ENCODE peak calls at places on chromosomes 6 and 20, in ten cellular contexts. E, A, T, P, F, W, D, N, Q and Y are unnamed samples.
A peak's percentile ranks its signal among the peaks of the same experiment; 100 is the strongest.

GRCh38 chr20:21554376-21554890 is 40.6 kb upstream of the NKX2-2 start:
- DNase-seq in D (no peak), A (no peak), F (no peak), N (no peak), Q (no peak), P (no peak), E (no peak), W (no peak), T (no peak), Y (no peak)

GRCh38 chr6:80469977-80470376 is 363.5 kb downstream of the BCKDHB start:
- DNase-seq in F (no peak), D (no peak), N (no peak), T (no peak), Q (no peak), W (no peak), P (no peak), E (no peak), A (no peak), Y (peak; percentile 50)

GRCh38 chr20:31517373-31517772 is 3.1 kb downstream of the HM13 start:
- DNase-seq in P (peak; percentile 61), D (no peak), Q (peak; percentile 63), T (peak; percentile 54), N (peak; percentile 49), W (peak; percentile 41), E (peak; percentile 19), A (no peak), F (peak; percentile 50), Y (no peak)

GRCh38 chr6:156984178-156984738 is 207.1 kb downstream of the ARID1B start:
- DNase-seq in P (no peak), T (peak; percentile 8), F (no peak), E (no peak), D (no peak), A (no peak), N (no peak), W (no peak), Q (no peak), Y (no peak)

GRCh38 chr6:111709615-111710398 is 104.1 kb upstream of the TRAF3IP2 start:
- DNase-seq in F (peak; percentile 85), W (peak; percentile 48), E (no peak), P (peak; percentile 65), A (no peak), Q (peak; percentile 68), D (peak; percentile 42), T (peak; percentile 54), N (peak; percentile 35), Y (peak; percentile 79)

GRCh38 chr6:79413562-79414002 is 123.6 kb downstream of the LCA5 start:
- DNase-seq in Q (no peak), D (no peak), N (no peak), A (no peak), F (peak; percentile 83), P (peak; percentile 30), T (peak; percentile 50), E (no peak), W (no peak), Y (no peak)

GRCh38 chr6:90121982-90122381 is 174.7 kb downstream of the BACH2 start:
- DNase-seq in E (no peak), D (no peak), Q (no peak), N (peak; percentile 49), T (peak; percentile 87), A (no peak), F (no peak), P (peak; percentile 68), W (no peak), Y (no peak)

GRCh38 chr6:34610819-34611477 is 54.8 kb upstream of the SPDEF start:
- DNase-seq in P (peak; percentile 88), W (peak; percentile 64), E (no peak), D (no peak), A (no peak), N (no peak), Q (no peak), T (peak; percentile 64), F (peak; percentile 83), Y (no peak)

GRCh38 chr6:45255434-45255833 is 72.7 kb upstream of the RUNX2 start:
- DNase-seq in E (no peak), P (no peak), Q (no peak), D (no peak), N (no peak), T (no peak), W (no peak), A (no peak), F (no peak), Y (no peak)

DNA sequence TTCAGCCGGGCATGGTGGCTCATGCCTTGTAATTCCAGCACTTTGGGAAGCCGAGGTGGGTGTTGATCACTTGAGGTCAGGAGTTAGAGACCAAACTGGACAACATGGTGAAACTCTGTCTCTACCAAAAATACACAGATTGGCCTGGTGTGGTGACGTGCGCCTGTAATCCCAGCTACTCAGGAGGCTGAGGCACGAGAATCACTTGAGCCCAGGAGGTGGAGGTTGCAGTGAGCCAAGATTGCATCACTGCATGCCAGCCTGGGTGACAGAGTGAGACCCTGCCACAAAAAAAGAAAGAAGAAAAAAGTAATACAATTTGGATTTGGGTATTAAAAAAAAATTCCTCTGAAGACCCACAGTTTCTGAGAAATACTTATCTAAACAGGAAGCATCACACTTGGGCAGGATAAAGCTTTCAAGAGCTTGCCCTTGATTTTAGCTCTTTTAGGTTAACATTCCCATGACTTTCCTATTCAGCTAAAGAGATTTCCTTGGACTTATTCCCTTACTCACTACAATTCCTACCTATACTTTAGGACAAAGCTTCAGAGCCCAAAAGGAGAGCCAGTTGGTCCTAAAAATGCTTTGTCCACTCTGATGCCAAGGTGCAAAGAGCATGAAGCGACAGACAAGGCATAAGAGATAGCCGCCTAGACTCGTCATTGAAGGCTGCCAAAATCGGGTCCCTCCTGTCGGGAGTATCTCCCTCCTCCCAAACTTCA is 1.9 kb downstream of the ELOVL2 start:
- DNase-seq in F (no peak), W (no peak), Q (no peak), P (no peak), E (no peak), D (no peak), N (no peak), A (no peak), T (no peak), Y (no peak)
- H3K27me3 ChIP-seq in F (peaks cover 83% of the 10 kb centered on the region), W (no peaks in the 10 kb centered on the region), Q (no peaks in the 10 kb centered on the region), P (peaks cover 11% of the 10 kb centered on the region), E (peaks cover 16% of the 10 kb centered on the region), D (no peaks in the 10 kb centered on the region), N (peaks cover 89% of the 10 kb centered on the region), A (peaks cover 19% of the 10 kb centered on the region), T (peaks cover 30% of the 10 kb centered on the region), Y (no peaks in the 10 kb centered on the region)

GRCh38 chr6:83708546-83708969 is 343 bp downstream of the SNAP91 start:
- DNase-seq in W (no peak), T (no peak), D (no peak), Q (no peak), E (no peak), A (peak; percentile 2), F (peak; percentile 21), P (peak; percentile 19), N (no peak), Y (no peak)
- H3K27me3 ChIP-seq in W (no peaks in the 10 kb centered on the region), T (peaks cover 32% of the 10 kb centered on the region), D (no peaks in the 10 kb centered on the region), Q (no peaks in the 10 kb centered on the region), E (peaks cover 34% of the 10 kb centered on the region), A (peaks cover 7% of the 10 kb centered on the region), F (peaks cover 53% of the 10 kb centered on the region), P (peaks cover 19% of the 10 kb centered on the region), N (peaks cover 47% of the 10 kb centered on the region), Y (peaks cover 2% of the 10 kb centered on the region)

GRCh38 chr20:1242099-1242498 is 16.3 kb downstream of the RAD21L1 start:
- DNase-seq in E (no peak), F (no peak), Q (no peak), A (no peak), D (no peak), P (no peak), T (no peak), N (no peak), W (no peak), Y (no peak)

GRCh38 chr20:1240549-1240948 is 14.7 kb downstream of the RAD21L1 start:
- DNase-seq in D (no peak), A (no peak), T (no peak), N (no peak), F (no peak), P (no peak), W (no peak), Q (no peak), E (no peak), Y (no peak)

GRCh38 chr20:1245578-1245977 is 19.7 kb downstream of the RAD21L1 start:
- DNase-seq in E (no peak), A (no peak), F (no peak), W (no peak), N (no peak), P (no peak), T (no peak), Q (no peak), D (no peak), Y (no peak)

GRCh38 chr20:1242530-1242929 is 16.7 kb downstream of the RAD21L1 start:
- DNase-seq in P (peak; percentile 96), E (peak; percentile 84), F (peak; percentile 64), A (no peak), Q (no peak), W (no peak), D (no peak), N (no peak), T (peak; percentile 34), Y (no peak)

DNA sequence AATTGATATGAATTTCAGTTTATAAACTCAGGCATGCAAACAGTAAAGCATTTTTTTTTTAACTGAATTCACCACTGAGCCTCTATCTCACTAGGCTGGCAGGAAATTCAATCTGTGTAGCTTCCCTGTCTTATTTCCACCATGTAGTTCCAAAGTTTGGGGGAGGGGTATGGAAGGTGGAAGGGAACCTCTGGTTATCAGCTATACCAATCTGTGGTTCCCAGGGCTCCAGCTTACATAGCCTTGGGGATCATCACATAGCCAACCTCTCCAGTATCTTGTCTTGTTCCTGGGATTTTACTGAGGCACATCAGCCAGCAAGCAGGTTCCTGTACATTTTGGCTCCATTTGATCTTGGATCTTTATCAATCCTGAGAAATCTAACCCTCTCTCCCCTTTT is 15.6 kb downstream of the RAD21L1 start:
- DNase-seq in D (no peak), P (no peak), T (no peak), Q (no peak), A (no peak), W (no peak), N (no peak), F (no peak), E (no peak), Y (no peak)
- H3K27me3 ChIP-seq in D (no peaks in the 10 kb centered on the region), P (no peaks in the 10 kb centered on the region), T (peaks cover 12% of the 10 kb centered on the region), Q (no peaks in the 10 kb centered on the region), A (no peaks in the 10 kb centered on the region), W (no peaks in the 10 kb centered on the region), N (no peaks in the 10 kb centered on the region), F (no peaks in the 10 kb centered on the region), E (no peaks in the 10 kb centered on the region), Y (no peaks in the 10 kb centered on the region)

GRCh38 chr6:154230390-154230789 is 126.2 kb downstream of the IPCEF1 start:
- DNase-seq in N (no peak), P (no peak), A (no peak), D (no peak), T (no peak), E (no peak), W (no peak), F (no peak), Q (no peak), Y (no peak)

GRCh38 chr6:154230910-154231595 is 125.5 kb downstream of the IPCEF1 start:
- DNase-seq in W (no peak), D (no peak), F (no peak), Q (no peak), N (no peak), T (no peak), E (no peak), A (no peak), P (no peak), Y (no peak)

GRCh38 chr6:154236646-154237236 is 119.9 kb downstream of the IPCEF1 start:
- DNase-seq in N (no peak), P (peak; percentile 10), T (no peak), D (no peak), E (no peak), F (no peak), A (no peak), Q (no peak), W (no peak), Y (no peak)

GRCh38 chr6:154232013-154232920 is 124.3 kb downstream of the IPCEF1 start:
- DNase-seq in A (no peak), E (peak; percentile 21), Q (no peak), W (no peak), N (no peak), F (no peak), D (no peak), P (peak; percentile 57), T (no peak), Y (no peak)

GRCh38 chr6:154234019-154234772 is 122.4 kb downstream of the IPCEF1 start:
- DNase-seq in N (no peak), P (no peak), A (no peak), E (no peak), F (no peak), T (no peak), D (no peak), Q (no peak), W (no peak), Y (no peak)
- H3K27me3 ChIP-seq in N (no peaks in the 10 kb centered on the region), P (no peaks in the 10 kb centered on the region), A (no peaks in the 10 kb centered on the region), E (no peaks in the 10 kb centered on the region), F (no peaks in the 10 kb centered on the region), T (peaks cover 4% of the 10 kb centered on the region), D (no peaks in the 10 kb centered on the region), Q (no peaks in the 10 kb centered on the region), W (no peaks in the 10 kb centered on the region), Y (no peaks in the 10 kb centered on the region)